ENCODE peak calls at places on chromosomes 3 and 15, in four cellular contexts. Y is substantia nigra, A is pancreas, H is uterus. G is an unnamed sample.

GRCh38 chr15:52228928-52229327 is 37.7 kb upstream of the GNB5 start:
- DNase-seq in H (no peak), A (peak; percentile 86), Y (no peak), G (peak; percentile 47)

GRCh38 chr3:129603561-129603942 is 2.9 kb downstream of the PLXND1 start:
- DNase-seq in Y (peak; percentile 34), H (no peak), A (no peak), G (no peak)

GRCh38 chr3:179666436-179667035 is 13.7 kb downstream of the USP13 start:
- DNase-seq in H (no peak), Y (peak; percentile 20), A (no peak), G (peak; percentile 62)

GRCh38 chr3:46546896-46547440 is 19.1 kb downstream of the LRRC2 start:
- DNase-seq in A (no peak), Y (no peak), H (no peak), G (no peak)

GRCh38 chr15:36887214-36888017 is 212.9 kb downstream of the MEIS2 start:
- DNase-seq in Y (no peak), A (no peak), H (peak; percentile 67), G (no peak)

GRCh38 chr15:60906275-60906674 is 322.8 kb downstream of the RORA start:
- DNase-seq in Y (no peak), A (no peak), H (no peak), G (peak; percentile 16)

GRCh38 chr3:40876019-40876418 is 323.3 kb upstream of the CTNNB1 start:
- DNase-seq in Y (no peak), A (no peak), H (no peak), G (no peak)

GRCh38 chr3:55742027-55742710 is 255.1 kb upstream of the WNT5A start:
- DNase-seq in A (no peak), Y (no peak), H (no peak), G (no peak)

GRCh38 chr15:75723847-75724660 is 11.4 kb upstream of the CSPG4 start:
- DNase-seq in H (peak; percentile 92), A (peak; percentile 79), Y (peak; percentile 34), G (peak; percentile 86)

GRCh38 chr3:29609007-29609805 is 328.3 kb downstream of the RBMS3 start:
- DNase-seq in A (no peak), H (no peak), Y (no peak), G (no peak)

GRCh38 chr15:87619161-87619960 is 637.2 kb downstream of the NTRK3 start:
- DNase-seq in Y (no peak), A (no peak), H (peak; percentile 34), G (peak; percentile 49)

GRCh38 chr3:115835946-115836345 is 212.6 kb downstream of the GAP43 start:
- DNase-seq in H (no peak), Y (no peak), A (no peak), G (no peak)

GRCh38 chr3:120688121-120688520 is 6.1 kb upstream of the HGD start:
- DNase-seq in A (no peak), H (no peak), Y (no peak), G (no peak)

GRCh38 chr3:37028329-37028728 is 35.0 kb downstream of the MLH1 start:
- DNase-seq in H (no peak), A (peak; percentile 13), Y (no peak), G (peak; percentile 30)

GRCh38 chr15:31080618-31081017 is 20.9 kb downstream of the TRPM1 start:
- DNase-seq in Y (no peak), A (no peak), H (peak; percentile 25), G (peak; percentile 32)

GRCh38 chr15:81645470-81645869 is 271.5 kb upstream of the TMC3 start:
- DNase-seq in A (no peak), H (no peak), Y (no peak), G (no peak)

GRCh38 chr3:52001443-52001974 is 5.8 kb upstream of the RPL29 start:
- DNase-seq in H (peak; percentile 80), A (peak; percentile 58), Y (peak; percentile 65), G (peak; percentile 89)

GRCh38 chr3:65004316-65004715 is 316.5 kb upstream of the ADAMTS9 start:
- DNase-seq in A (no peak), H (no peak), Y (no peak), G (no peak)

GRCh38 chr3:117526485-117527079 is 817.0 kb downstream of the TUSC7 start:
- DNase-seq in Y (no peak), H (no peak), A (peak; percentile 11), G (peak; percentile 40)

GRCh38 chr15:56772868-56773639 is 39.7 kb upstream of the ZNF280D start:
- DNase-seq in A (no peak), Y (no peak), H (no peak), G (no peak)

GRCh38 chr3:160390554-160391138 is 8.4 kb downstream of the IFT80 start:
- DNase-seq in H (no peak), Y (no peak), A (no peak), G (no peak)

GRCh38 chr15:52184721-52185120 is 6.5 kb downstream of the GNB5 start:
- DNase-seq in A (peak; percentile 47), H (no peak), Y (no peak), G (no peak)

GRCh38 chr3:119329551-119329950 is 35.4 kb downstream of the ARHGAP31 start:
- DNase-seq in A (no peak), Y (peak; percentile 79), H (no peak), G (no peak)

GRCh38 chr15:52976050-52976449 is 185.9 kb upstream of the ONECUT1 start:
- DNase-seq in H (no peak), A (no peak), Y (no peak), G (no peak)

GRCh38 chr15:79629687-79630086 is 197.6 kb downstream of the MINAR1 start:
- DNase-seq in Y (no peak), H (no peak), A (no peak), G (no peak)

GRCh38 chr15:67039349-67040075 is 25.9 kb upstream of the SMAD3 start:
- DNase-seq in A (no peak), Y (no peak), H (no peak), G (no peak)

GRCh38 chr15:69388259-69388658 is 25.9 kb upstream of the KIF23 start:
- DNase-seq in Y (peak; percentile 9), H (no peak), A (no peak), G (no peak)

GRCh38 chr3:101828289-101828688 is 21.0 kb upstream of the NFKBIZ start:
- DNase-seq in Y (no peak), H (no peak), A (no peak), G (no peak)

GRCh38 chr3:31092748-31093607 is 198.5 kb upstream of the GADL1 start:
- DNase-seq in Y (no peak), A (no peak), H (no peak), G (peak; percentile 7)

GRCh38 chr15:91863621-91864255 is 10.2 kb downstream of the SLCO3A1 start:
- DNase-seq in A (no peak), Y (no peak), H (no peak), G (no peak)

GRCh38 chr3:186319988-186320387 is 42.0 kb downstream of the DGKG start:
- DNase-seq in H (no peak), A (no peak), Y (no peak), G (no peak)

GRCh38 chr15:40873625-40874561 is at the start of gene RHOV:
- DNase-seq in H (no peak), A (peak; percentile 90), Y (no peak), G (peak; percentile 75)

GRCh38 chr3:194640829-194641228 is 7.6 kb upstream of the TMEM44 start:
- DNase-seq in H (no peak), A (no peak), Y (no peak), G (peak; percentile 36)

GRCh38 chr15:100244796-100245495 is 96.8 kb downstream of the ADAMTS17 start:
- DNase-seq in Y (no peak), H (no peak), A (no peak), G (no peak)

GRCh38 chr3:66938338-66938963 is 59.7 kb upstream of the KBTBD8 start:
- DNase-seq in H (no peak), A (peak; percentile 7), Y (no peak), G (peak; percentile 76)

GRCh38 chr3:139317660-139318430 is 26.0 kb upstream of the MRPS22 start:
- DNase-seq in H (no peak), A (no peak), Y (no peak), G (no peak)

GRCh38 chr3:8001307-8001706 is 500.3 kb upstream of the LMCD1 start:
- DNase-seq in H (no peak), Y (no peak), A (no peak), G (no peak)

GRCh38 chr3:7999363-7999762 is 502.3 kb upstream of the LMCD1 start:
- DNase-seq in H (no peak), A (no peak), Y (no peak), G (peak; percentile 3)

GRCh38 chr3:8001712-8002111 is 499.9 kb upstream of the LMCD1 start:
- DNase-seq in H (no peak), Y (no peak), A (no peak), G (no peak)
- H3K27ac ChIP-seq in H (no peak overlapping the region), Y (no peak overlapping the region), A (no peak overlapping the region), G (no peak overlapping the region)

GRCh38 chr3:77039606-77040553 is at the start of gene ROBO2:
- DNase-seq in Y (no peak), A (peak; percentile 4), H (peak; percentile 30), G (peak; percentile 71)
- H3K27ac ChIP-seq in Y (no peak within 1 kb of the TSS), A (no peak within 1 kb of the TSS), H (peak within 1 kb of the TSS; percentile 44), G (peak within 1 kb of the TSS; percentile 80)

GRCh38 chr3:170128259-170128976 is 53.1 kb downstream of the PHC3 start:
- DNase-seq in Y (no peak), H (no peak), A (no peak), G (peak; percentile 22)
- H3K27ac ChIP-seq in Y (no peak overlapping the region), H (no peak overlapping the region), A (no peak overlapping the region), G (peak overlapping the region; percentile 36)

GRCh38 chr3:98966862-98967554 is 65.5 kb upstream of the DCBLD2 start:
- DNase-seq in H (no peak), Y (no peak), A (no peak), G (no peak)

GRCh38 chr3:98967758-98968157 is 66.3 kb upstream of the DCBLD2 start:
- DNase-seq in Y (no peak), A (no peak), H (no peak), G (no peak)

GRCh38 chr3:98968347-98968746 is 66.9 kb upstream of the DCBLD2 start:
- DNase-seq in H (no peak), A (no peak), Y (no peak), G (no peak)

GRCh38 chr3:98964784-98965183 is 63.3 kb upstream of the DCBLD2 start:
- DNase-seq in A (no peak), H (no peak), Y (no peak), G (no peak)

DNA sequence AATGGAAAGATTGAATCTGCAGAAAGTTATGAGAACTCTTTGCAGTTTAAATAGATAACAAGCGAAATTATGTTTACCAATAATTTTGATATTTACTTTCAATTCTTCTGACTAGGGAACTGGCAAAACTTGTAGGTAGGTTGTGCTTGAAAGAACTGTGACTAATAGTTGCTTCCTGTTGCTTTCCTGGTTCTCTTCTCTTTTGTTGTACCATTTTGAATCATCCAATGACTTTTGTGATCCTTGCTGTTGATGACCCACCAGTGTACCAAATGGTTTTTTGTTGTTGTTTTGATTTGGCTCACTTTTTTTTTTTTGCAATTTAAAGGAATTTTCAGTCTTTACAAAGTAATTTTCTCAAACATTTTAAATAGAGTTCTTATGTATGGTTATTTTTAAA is 64.9 kb upstream of the DCBLD2 start:
- DNase-seq in H (no peak), Y (no peak), A (no peak), G (no peak)
- H3K27ac ChIP-seq in H (no peak overlapping the region), Y (no peak overlapping the region), A (no peak overlapping the region), G (no peak overlapping the region)

DNA sequence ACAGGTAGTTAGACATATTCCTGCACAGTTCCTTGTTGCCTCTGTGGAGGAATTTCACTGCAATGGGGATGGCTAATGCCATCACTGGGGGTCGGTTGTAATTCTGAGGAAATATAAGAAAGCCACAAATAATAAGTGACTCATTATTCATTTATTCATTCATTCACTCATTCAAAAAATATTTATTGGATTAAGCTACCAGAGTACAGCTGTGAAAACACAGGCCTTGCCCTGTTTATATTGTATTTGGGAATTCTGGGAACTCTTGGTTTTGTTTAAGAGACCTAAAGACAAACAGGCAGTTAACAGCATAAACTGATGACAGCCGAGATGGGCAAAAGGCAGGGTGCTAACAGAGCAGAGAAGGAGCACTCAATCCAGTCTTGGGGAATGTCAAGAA is 23.6 kb downstream of the PTX3 start:
- DNase-seq in Y (no peak), A (no peak), H (no peak), G (no peak)
- H3K27ac ChIP-seq in Y (no peak overlapping the region), A (no peak overlapping the region), H (no peak overlapping the region), G (no peak overlapping the region)

G was measured in SJCRH30.